ENCODE peak calls at places on chromosomes 3 and 15, in eight cellular contexts. One of them, this sample, is unnamed.

GRCh38 chr15:76056931-76057330 is 2.9 kb upstream of the TMEM266 start:
- DNase-seq in NT2/D1: no peak
- DNase-seq in right atrium auricular region: no peak
- DNase-seq in Caco-2: no peak
- DNase-seq in CD4-positive, alpha-beta T cell: no peak
- DNase-seq in esophagus squamous epithelium: no peak
- DNase-seq in aorta: no peak
- DNase-seq in Peyer's patch: no peak
- DNase-seq in this sample: no peak

GRCh38 chr3:6644070-6644929 is 216.6 kb upstream of the GRM7 start:
- DNase-seq in NT2/D1: no peak
- DNase-seq in right atrium auricular region: no peak
- DNase-seq in Caco-2: no peak
- DNase-seq in CD4-positive, alpha-beta T cell: no peak
- DNase-seq in esophagus squamous epithelium: no peak
- DNase-seq in aorta: no peak
- DNase-seq in Peyer's patch: no peak
- DNase-seq in this sample: no peak

GRCh38 chr3:47413751-47414150 is 32.9 kb downstream of the PTPN23 start:
- DNase-seq in NT2/D1: no peak
- DNase-seq in right atrium auricular region: no peak
- DNase-seq in Caco-2: no peak
- DNase-seq in CD4-positive, alpha-beta T cell: no peak
- DNase-seq in esophagus squamous epithelium: no peak
- DNase-seq in aorta: no peak
- DNase-seq in Peyer's patch: no peak
- DNase-seq in this sample: no peak

GRCh38 chr3:166527325-166527724 is 690.1 kb upstream of the BCHE start:
- DNase-seq in NT2/D1: no peak
- DNase-seq in right atrium auricular region: no peak
- DNase-seq in Caco-2: no peak
- DNase-seq in CD4-positive, alpha-beta T cell: no peak
- DNase-seq in esophagus squamous epithelium: no peak
- DNase-seq in aorta: no peak
- DNase-seq in Peyer's patch: no peak
- DNase-seq in this sample: no peak

GRCh38 chr15:73284073-73284472 is 84.7 kb downstream of the HCN4 start:
- DNase-seq in NT2/D1: no peak
- DNase-seq in right atrium auricular region: no peak
- DNase-seq in Caco-2: no peak
- DNase-seq in CD4-positive, alpha-beta T cell: no peak
- DNase-seq in esophagus squamous epithelium: no peak
- DNase-seq in aorta: no peak
- DNase-seq in Peyer's patch: no peak
- DNase-seq in this sample: no peak

GRCh38 chr3:112416391-112417212 is 82.7 kb downstream of the BTLA start:
- DNase-seq in NT2/D1: no peak
- DNase-seq in right atrium auricular region: no peak
- DNase-seq in Caco-2: no peak
- DNase-seq in CD4-positive, alpha-beta T cell: no peak
- DNase-seq in esophagus squamous epithelium: no peak
- DNase-seq in aorta: no peak
- DNase-seq in Peyer's patch: no peak
- DNase-seq in this sample: no peak

GRCh38 chr3:136195258-136196063 is 674 bp downstream of the MSL2 start:
- DNase-seq in NT2/D1: no peak
- DNase-seq in right atrium auricular region: peak; percentile 75
- DNase-seq in Caco-2: peak; percentile 79
- DNase-seq in CD4-positive, alpha-beta T cell: peak; percentile 62
- DNase-seq in esophagus squamous epithelium: peak; percentile 59
- DNase-seq in aorta: peak; percentile 93
- DNase-seq in Peyer's patch: peak; percentile 77
- DNase-seq in this sample: peak; percentile 77

GRCh38 chr15:40441012-40441735 is 421 bp downstream of the BAHD1 start:
- DNase-seq in NT2/D1: no peak
- DNase-seq in right atrium auricular region: no peak
- DNase-seq in Caco-2: no peak
- DNase-seq in CD4-positive, alpha-beta T cell: no peak
- DNase-seq in esophagus squamous epithelium: no peak
- DNase-seq in aorta: no peak
- DNase-seq in Peyer's patch: no peak
- DNase-seq in this sample: peak; percentile 69

GRCh38 chr3:76497636-76498035 is 542.3 kb upstream of the ROBO2 start:
- DNase-seq in NT2/D1: peak; percentile 33
- DNase-seq in right atrium auricular region: no peak
- DNase-seq in Caco-2: peak; percentile 58
- DNase-seq in CD4-positive, alpha-beta T cell: no peak
- DNase-seq in esophagus squamous epithelium: no peak
- DNase-seq in aorta: no peak
- DNase-seq in Peyer's patch: no peak
- DNase-seq in this sample: peak; percentile 30

GRCh38 chr3:36734742-36735141 is 29.6 kb downstream of the DCLK3 start:
- DNase-seq in NT2/D1: no peak
- DNase-seq in right atrium auricular region: no peak
- DNase-seq in Caco-2: no peak
- DNase-seq in CD4-positive, alpha-beta T cell: no peak
- DNase-seq in esophagus squamous epithelium: no peak
- DNase-seq in aorta: no peak
- DNase-seq in Peyer's patch: no peak
- DNase-seq in this sample: no peak

GRCh38 chr15:58348095-58348812 is 83.5 kb upstream of the LIPC start:
- DNase-seq in NT2/D1: no peak
- DNase-seq in right atrium auricular region: no peak
- DNase-seq in Caco-2: no peak
- DNase-seq in CD4-positive, alpha-beta T cell: no peak
- DNase-seq in esophagus squamous epithelium: no peak
- DNase-seq in aorta: no peak
- DNase-seq in Peyer's patch: no peak
- DNase-seq in this sample: no peak

GRCh38 chr3:550481-550880 is 353.9 kb downstream of the CHL1 start:
- DNase-seq in NT2/D1: no peak
- DNase-seq in right atrium auricular region: no peak
- DNase-seq in Caco-2: no peak
- DNase-seq in CD4-positive, alpha-beta T cell: no peak
- DNase-seq in esophagus squamous epithelium: no peak
- DNase-seq in aorta: no peak
- DNase-seq in Peyer's patch: no peak
- DNase-seq in this sample: no peak

GRCh38 chr3:111917300-111917699 is 58.2 kb downstream of the PHLDB2 start:
- DNase-seq in NT2/D1: peak; percentile 35
- DNase-seq in right atrium auricular region: no peak
- DNase-seq in Caco-2: no peak
- DNase-seq in CD4-positive, alpha-beta T cell: no peak
- DNase-seq in esophagus squamous epithelium: no peak
- DNase-seq in aorta: no peak
- DNase-seq in Peyer's patch: no peak
- DNase-seq in this sample: peak; percentile 15

GRCh38 chr3:169144271-169144670 is 519.2 kb downstream of the MECOM start:
- DNase-seq in NT2/D1: no peak
- DNase-seq in right atrium auricular region: no peak
- DNase-seq in Caco-2: no peak
- DNase-seq in CD4-positive, alpha-beta T cell: no peak
- DNase-seq in esophagus squamous epithelium: no peak
- DNase-seq in aorta: no peak
- DNase-seq in Peyer's patch: no peak
- DNase-seq in this sample: no peak

GRCh38 chr15:40016224-40016865 is 22.6 kb downstream of the SRP14 start:
- DNase-seq in NT2/D1: no peak
- DNase-seq in right atrium auricular region: no peak
- DNase-seq in Caco-2: no peak
- DNase-seq in CD4-positive, alpha-beta T cell: no peak
- DNase-seq in esophagus squamous epithelium: no peak
- DNase-seq in aorta: no peak
- DNase-seq in Peyer's patch: no peak
- DNase-seq in this sample: no peak

GRCh38 chr3:10522646-10523303 is 17.4 kb upstream of the ATP2B2 start:
- DNase-seq in NT2/D1: no peak
- DNase-seq in right atrium auricular region: no peak
- DNase-seq in Caco-2: no peak
- DNase-seq in CD4-positive, alpha-beta T cell: no peak
- DNase-seq in esophagus squamous epithelium: no peak
- DNase-seq in aorta: peak; percentile 12
- DNase-seq in Peyer's patch: peak; percentile 8
- DNase-seq in this sample: no peak
- H3K27me3 ChIP-seq in NT2/D1: no peaks in the 10 kb centered on the region
- H3K27me3 ChIP-seq in right atrium auricular region: no peaks in the 10 kb centered on the region
- H3K27me3 ChIP-seq in Caco-2: no peaks in the 10 kb centered on the region
- H3K27me3 ChIP-seq in CD4-positive, alpha-beta T cell: peaks cover 15% of the 10 kb centered on the region
- H3K27me3 ChIP-seq in esophagus squamous epithelium: no peaks in the 10 kb centered on the region
- H3K27me3 ChIP-seq in aorta: no peaks in the 10 kb centered on the region
- H3K27me3 ChIP-seq in Peyer's patch: no peaks in the 10 kb centered on the region
- H3K27me3 ChIP-seq in this sample: peaks cover 38% of the 10 kb centered on the region

GRCh38 chr3:32820971-32821685 is 3.3 kb downstream of the TRIM71 start:
- DNase-seq in NT2/D1: no peak
- DNase-seq in right atrium auricular region: no peak
- DNase-seq in Caco-2: no peak
- DNase-seq in CD4-positive, alpha-beta T cell: no peak
- DNase-seq in esophagus squamous epithelium: no peak
- DNase-seq in aorta: no peak
- DNase-seq in Peyer's patch: no peak
- DNase-seq in this sample: no peak
- H3K27me3 ChIP-seq in NT2/D1: no peaks in the 10 kb centered on the region
- H3K27me3 ChIP-seq in right atrium auricular region: peaks cover 5% of the 10 kb centered on the region
- H3K27me3 ChIP-seq in Caco-2: no peaks in the 10 kb centered on the region
- H3K27me3 ChIP-seq in CD4-positive, alpha-beta T cell: peaks cover 35% of the 10 kb centered on the region
- H3K27me3 ChIP-seq in esophagus squamous epithelium: peaks cover 25% of the 10 kb centered on the region
- H3K27me3 ChIP-seq in aorta: no peaks in the 10 kb centered on the region
- H3K27me3 ChIP-seq in Peyer's patch: no peaks in the 10 kb centered on the region
- H3K27me3 ChIP-seq in this sample: no peaks in the 10 kb centered on the region

DNA sequence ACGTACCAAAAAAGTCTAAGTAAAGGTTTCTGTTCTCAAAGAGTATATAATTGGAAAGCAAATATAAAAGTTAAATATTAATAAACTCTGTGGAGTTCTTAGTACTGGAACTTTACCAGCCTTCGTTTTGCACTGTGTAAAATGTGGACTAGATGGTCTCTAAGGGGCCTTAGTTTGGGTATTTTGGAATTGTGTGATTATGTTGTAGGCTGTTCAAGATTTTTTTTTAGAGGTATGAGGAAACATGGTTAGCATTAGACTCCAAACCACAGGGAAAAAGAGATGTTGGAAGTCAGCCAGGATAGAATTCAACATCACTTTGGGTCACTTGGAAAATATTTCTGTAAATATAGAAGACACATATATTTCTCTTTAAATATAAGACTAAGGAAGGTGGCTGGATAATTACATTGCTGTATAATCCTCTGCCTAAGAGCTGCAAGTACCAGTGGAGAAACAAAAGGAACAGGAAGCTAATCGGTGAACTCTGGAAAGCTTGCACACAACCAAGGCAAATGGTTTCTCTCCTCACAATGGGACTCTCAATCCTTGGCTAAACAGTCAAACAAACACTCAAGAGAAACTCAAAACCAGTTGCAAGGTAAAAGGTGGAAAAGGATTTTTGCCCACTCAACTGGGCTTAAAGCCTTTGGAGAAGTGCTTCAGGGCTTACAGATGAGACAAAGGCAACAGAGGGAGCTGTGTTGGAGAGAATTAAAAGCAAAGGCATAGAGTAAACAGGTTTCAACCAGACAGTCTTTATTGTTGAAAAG is 141.7 kb downstream of the NR1D2 start:
- DNase-seq in NT2/D1: no peak
- DNase-seq in right atrium auricular region: no peak
- DNase-seq in Caco-2: no peak
- DNase-seq in CD4-positive, alpha-beta T cell: no peak
- DNase-seq in esophagus squamous epithelium: no peak
- DNase-seq in aorta: no peak
- DNase-seq in Peyer's patch: no peak
- DNase-seq in this sample: peak; percentile 48
- H3K27me3 ChIP-seq in NT2/D1: no peaks in the 10 kb centered on the region
- H3K27me3 ChIP-seq in right atrium auricular region: no peaks in the 10 kb centered on the region
- H3K27me3 ChIP-seq in Caco-2: no peaks in the 10 kb centered on the region
- H3K27me3 ChIP-seq in CD4-positive, alpha-beta T cell: no peaks in the 10 kb centered on the region
- H3K27me3 ChIP-seq in esophagus squamous epithelium: no peaks in the 10 kb centered on the region
- H3K27me3 ChIP-seq in aorta: no peaks in the 10 kb centered on the region
- H3K27me3 ChIP-seq in Peyer's patch: no peaks in the 10 kb centered on the region
- H3K27me3 ChIP-seq in this sample: no peaks in the 10 kb centered on the region

GRCh38 chr15:63493451-63493850 is 10.9 kb upstream of the USP3 start:
- DNase-seq in NT2/D1: no peak
- DNase-seq in right atrium auricular region: no peak
- DNase-seq in Caco-2: no peak
- DNase-seq in CD4-positive, alpha-beta T cell: no peak
- DNase-seq in esophagus squamous epithelium: no peak
- DNase-seq in aorta: no peak
- DNase-seq in Peyer's patch: no peak
- DNase-seq in this sample: no peak
- H3K27me3 ChIP-seq in NT2/D1: no peaks in the 10 kb centered on the region
- H3K27me3 ChIP-seq in right atrium auricular region: no peaks in the 10 kb centered on the region
- H3K27me3 ChIP-seq in Caco-2: no peaks in the 10 kb centered on the region
- H3K27me3 ChIP-seq in CD4-positive, alpha-beta T cell: no peaks in the 10 kb centered on the region
- H3K27me3 ChIP-seq in esophagus squamous epithelium: no peaks in the 10 kb centered on the region
- H3K27me3 ChIP-seq in aorta: no peaks in the 10 kb centered on the region
- H3K27me3 ChIP-seq in Peyer's patch: no peaks in the 10 kb centered on the region
- H3K27me3 ChIP-seq in this sample: no peaks in the 10 kb centered on the region

GRCh38 chr3:138937690-138938055 is 9.3 kb downstream of the FOXL2 start:
- DNase-seq in NT2/D1: no peak
- DNase-seq in right atrium auricular region: no peak
- DNase-seq in Caco-2: no peak
- DNase-seq in CD4-positive, alpha-beta T cell: no peak
- DNase-seq in esophagus squamous epithelium: no peak
- DNase-seq in aorta: no peak
- DNase-seq in Peyer's patch: no peak
- DNase-seq in this sample: no peak
- H3K27me3 ChIP-seq in NT2/D1: peaks cover 77% of the 10 kb centered on the region
- H3K27me3 ChIP-seq in right atrium auricular region: peaks cover 51% of the 10 kb centered on the region
- H3K27me3 ChIP-seq in Caco-2: no peaks in the 10 kb centered on the region
- H3K27me3 ChIP-seq in CD4-positive, alpha-beta T cell: peaks cover 90% of the 10 kb centered on the region
- H3K27me3 ChIP-seq in esophagus squamous epithelium: peaks cover 32% of the 10 kb centered on the region
- H3K27me3 ChIP-seq in aorta: peaks cover 2% of the 10 kb centered on the region
- H3K27me3 ChIP-seq in Peyer's patch: no peaks in the 10 kb centered on the region
- H3K27me3 ChIP-seq in this sample: peaks cover 36% of the 10 kb centered on the region

GRCh38 chr3:139694542-139694941 is 16.8 kb upstream of the NMNAT3 start:
- DNase-seq in NT2/D1: no peak
- DNase-seq in right atrium auricular region: no peak
- DNase-seq in Caco-2: no peak
- DNase-seq in CD4-positive, alpha-beta T cell: no peak
- DNase-seq in esophagus squamous epithelium: no peak
- DNase-seq in aorta: no peak
- DNase-seq in Peyer's patch: no peak
- DNase-seq in this sample: no peak

GRCh38 chr3:139691619-139692018 is 13.8 kb upstream of the NMNAT3 start:
- DNase-seq in NT2/D1: no peak
- DNase-seq in right atrium auricular region: no peak
- DNase-seq in Caco-2: no peak
- DNase-seq in CD4-positive, alpha-beta T cell: no peak
- DNase-seq in esophagus squamous epithelium: no peak
- DNase-seq in aorta: no peak
- DNase-seq in Peyer's patch: no peak
- DNase-seq in this sample: no peak

GRCh38 chr3:139695007-139695406 is 17.2 kb upstream of the NMNAT3 start:
- DNase-seq in NT2/D1: no peak
- DNase-seq in right atrium auricular region: no peak
- DNase-seq in Caco-2: no peak
- DNase-seq in CD4-positive, alpha-beta T cell: no peak
- DNase-seq in esophagus squamous epithelium: no peak
- DNase-seq in aorta: no peak
- DNase-seq in Peyer's patch: no peak
- DNase-seq in this sample: no peak

GRCh38 chr3:139695701-139696422 is 18.1 kb upstream of the NMNAT3 start:
- DNase-seq in NT2/D1: no peak
- DNase-seq in right atrium auricular region: no peak
- DNase-seq in Caco-2: no peak
- DNase-seq in CD4-positive, alpha-beta T cell: no peak
- DNase-seq in esophagus squamous epithelium: no peak
- DNase-seq in aorta: no peak
- DNase-seq in Peyer's patch: no peak
- DNase-seq in this sample: no peak
- H3K27me3 ChIP-seq in NT2/D1: no peaks in the 10 kb centered on the region
- H3K27me3 ChIP-seq in right atrium auricular region: no peaks in the 10 kb centered on the region
- H3K27me3 ChIP-seq in Caco-2: no peaks in the 10 kb centered on the region
- H3K27me3 ChIP-seq in CD4-positive, alpha-beta T cell: no peaks in the 10 kb centered on the region
- H3K27me3 ChIP-seq in esophagus squamous epithelium: no peaks in the 10 kb centered on the region
- H3K27me3 ChIP-seq in aorta: no peaks in the 10 kb centered on the region
- H3K27me3 ChIP-seq in Peyer's patch: no peaks in the 10 kb centered on the region
- H3K27me3 ChIP-seq in this sample: peaks cover 8% of the 10 kb centered on the region

GRCh38 chr3:126050050-126050392 is 33.9 kb downstream of the SLC41A3 start:
- DNase-seq in NT2/D1: no peak
- DNase-seq in right atrium auricular region: peak; percentile 43
- DNase-seq in Caco-2: no peak
- DNase-seq in CD4-positive, alpha-beta T cell: no peak
- DNase-seq in esophagus squamous epithelium: no peak
- DNase-seq in aorta: no peak
- DNase-seq in Peyer's patch: no peak
- DNase-seq in this sample: no peak
- H3K27me3 ChIP-seq in NT2/D1: no peaks in the 10 kb centered on the region
- H3K27me3 ChIP-seq in right atrium auricular region: no peaks in the 10 kb centered on the region
- H3K27me3 ChIP-seq in Caco-2: no peaks in the 10 kb centered on the region
- H3K27me3 ChIP-seq in CD4-positive, alpha-beta T cell: no peaks in the 10 kb centered on the region
- H3K27me3 ChIP-seq in esophagus squamous epithelium: no peaks in the 10 kb centered on the region
- H3K27me3 ChIP-seq in aorta: no peaks in the 10 kb centered on the region
- H3K27me3 ChIP-seq in Peyer's patch: no peaks in the 10 kb centered on the region
- H3K27me3 ChIP-seq in this sample: no peaks in the 10 kb centered on the region